ENCODE peak calls at places on chromosomes 6 and 20, in five cellular contexts. Z is breast epithelium, W is AG04450, S is BE2C, I is heart left ventricle. H is an unnamed sample. For H3K9me3, the result is how much of the 10 kb centered on the place peaks cover.

GRCh38 chr6:95670011-95670463 is 92.7 kb downstream of the MANEA start:
- DNase-seq in I (no peak), Z (no peak), S (peak), W (no peak), H (peak)

GRCh38 chr6:159815410-159815809 is 15.3 kb downstream of the PNLDC1 start:
- DNase-seq in W (no peak), S (peak), I (no peak), Z (no peak), H (no peak)

GRCh38 chr6:111087106-111087835 is at the start of gene SLC16A10:
- DNase-seq in W (no peak), S (peak), I (peak), Z (peak), H (peak)

GRCh38 chr20:46853926-46854325 is 40.7 kb upstream of the EYA2 start:
- DNase-seq in I (no peak), Z (no peak), S (no peak), W (no peak), H (no peak)

GRCh38 chr6:126127662-126128061 is 141.3 kb downstream of the TRMT11 start:
- DNase-seq in W (no peak), Z (no peak), I (no peak), S (no peak), H (no peak)

GRCh38 chr20:54284928-54285704 is 77.2 kb downstream of the PFDN4 start:
- DNase-seq in W (no peak), I (no peak), Z (no peak), S (no peak), H (no peak)

GRCh38 chr6:170222498-170223471 is 68.1 kb downstream of the DLL1 start:
- DNase-seq in W (no peak), I (peak), S (no peak), Z (peak), H (peak)

GRCh38 chr20:56796345-56796744 is 167.2 kb downstream of the TFAP2C start:
- DNase-seq in Z (no peak), S (no peak), I (no peak), W (no peak), H (no peak)

GRCh38 chr20:25453035-25453810 is 45.8 kb downstream of the GINS1 start:
- DNase-seq in I (no peak), W (no peak), S (peak), Z (no peak), H (no peak)

GRCh38 chr6:71444222-71444621 is 155.6 kb downstream of the OGFRL1 start:
- DNase-seq in W (no peak), I (no peak), Z (no peak), S (no peak), H (no peak)

GRCh38 chr20:20612251-20612650 is 100.2 kb downstream of the RALGAPA2 start:
- DNase-seq in I (no peak), W (no peak), S (no peak), Z (no peak), H (no peak)
- H3K9me3 ChIP-seq in I (under half), W (under half), S (under half), Z (under half), H (under half)

DNA sequence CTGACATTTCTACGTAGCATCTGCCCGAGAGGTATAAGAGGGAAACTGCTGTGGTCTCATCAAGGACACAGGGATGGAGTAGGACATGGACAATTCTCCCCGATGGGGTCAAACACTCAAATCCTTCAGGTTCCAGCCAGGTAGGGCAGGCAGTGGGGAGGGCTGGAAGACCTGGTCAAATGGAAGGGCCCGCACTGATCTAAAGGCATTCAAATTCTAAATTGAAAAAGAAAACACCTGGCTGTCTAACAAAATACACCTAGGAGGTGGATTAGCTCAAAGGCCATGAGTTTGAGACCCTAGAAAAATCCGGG is 8.2 kb downstream of the DUSP15 start:
- DNase-seq in Z (no peak), W (no peak), S (no peak), I (no peak), H (no peak)
- H3K4me3 ChIP-seq in Z (peak), W (no peak), S (no peak), I (no peak), H (no peak)

GRCh38 chr6:35026434-35027222 is 114.5 kb downstream of the TCP11 start:
- DNase-seq in W (no peak), I (no peak), Z (no peak), S (no peak), H (peak)
- H3K9me3 ChIP-seq in W (under half), I (under half), Z (under half), S (under half), H (under half)

GRCh38 chr6:27901801-27902200 is 10.4 kb downstream of the OR2B2 start:
- DNase-seq in I (no peak), W (no peak), Z (no peak), S (no peak), H (no peak)
- H3K4me3 ChIP-seq in I (no peak), W (no peak), Z (no peak), S (peak), H (no peak)

GRCh38 chr20:55685848-55686247 is 319.5 kb downstream of the CBLN4 start:
- DNase-seq in W (no peak), I (no peak), Z (no peak), S (no peak), H (no peak)
- H3K9me3 ChIP-seq in W (under half), I (under half), Z (under half), S (under half), H (under half)

GRCh38 chr20:2558581-2559301 is 22.4 kb downstream of the TMC2 start:
- DNase-seq in S (no peak), W (no peak), Z (no peak), I (no peak), H (no peak)
- H3K4me3 ChIP-seq in S (no peak), W (no peak), Z (peak), I (peak), H (peak)

DNA sequence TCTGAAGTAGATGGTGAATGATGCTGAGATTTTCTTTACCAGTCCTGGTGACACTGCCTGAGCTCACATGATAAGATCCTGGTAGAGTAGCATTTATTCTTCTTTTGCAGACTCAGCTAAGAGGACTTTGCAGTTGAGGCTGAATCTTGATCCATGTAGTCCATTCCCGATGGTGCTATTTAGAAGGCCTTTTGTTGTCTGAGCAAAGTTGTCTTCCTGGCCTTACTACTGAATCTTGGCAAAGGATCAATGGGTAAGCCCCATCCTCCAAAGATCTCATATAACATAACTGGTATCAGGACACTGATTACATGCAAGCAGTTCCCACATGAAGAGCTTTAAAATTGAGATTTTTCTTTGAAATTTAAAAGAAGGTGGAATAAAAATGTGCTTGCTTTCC is 291.6 kb downstream of the SOX4 start:
- DNase-seq in I (no peak), Z (no peak), W (no peak), S (no peak), H (no peak)
- H3K9me3 ChIP-seq in I (under half), Z (under half), W (under half), S (under half), H (under half)

GRCh38 chr6:18444176-18444575 is 57.0 kb downstream of the RNF144B start:
- DNase-seq in S (no peak), I (no peak), Z (no peak), W (no peak), H (no peak)
- H3K4me3 ChIP-seq in S (no peak), I (no peak), Z (no peak), W (no peak), H (no peak)

GRCh38 chr20:58633161-58634035 is 17.7 kb upstream of the STX16 start:
- DNase-seq in Z (no peak), W (no peak), S (no peak), I (no peak), H (no peak)

GRCh38 chr20:58629213-58629575 is 21.9 kb upstream of the STX16 start:
- DNase-seq in W (no peak), Z (no peak), S (no peak), I (no peak), H (no peak)

GRCh38 chr20:58628491-58629212 is 22.4 kb upstream of the STX16 start:
- DNase-seq in S (no peak), I (no peak), Z (no peak), W (no peak), H (no peak)

GRCh38 chr20:58627212-58628072 is 23.6 kb upstream of the STX16 start:
- DNase-seq in I (no peak), W (no peak), Z (no peak), S (no peak), H (no peak)

DNA sequence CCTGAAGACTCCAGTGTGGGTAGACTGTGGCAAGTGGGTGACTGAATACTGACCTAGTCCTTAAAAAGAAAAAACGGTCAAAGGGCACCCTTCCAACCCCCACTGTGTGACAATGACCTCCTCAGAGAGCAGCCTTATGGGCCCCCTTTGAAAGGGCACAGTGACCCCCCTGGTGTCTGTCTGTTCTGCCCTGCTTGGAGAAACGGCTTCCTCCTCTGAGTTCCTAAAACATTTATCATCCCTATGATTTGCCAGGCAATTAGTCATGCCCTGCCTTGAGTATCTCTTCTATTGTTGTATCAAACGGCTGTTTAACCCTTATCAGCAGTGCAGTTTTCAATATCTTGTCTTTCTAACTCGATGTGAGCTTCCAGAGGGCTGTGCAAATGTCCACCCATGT is 21.0 kb upstream of the STX16 start:
- DNase-seq in Z (no peak), W (no peak), S (no peak), I (no peak), H (no peak)
- H3K9me3 ChIP-seq in Z (under half), W (under half), S (under half), I (under half), H (under half)